ENCODE peak calls at places on chromosomes 2 and 18, in five cellular contexts. X is sigmoid colon, I is H1, G is NB4, V is adrenal gland. J is an unnamed sample.

GRCh38 chr2:226888971-226889370 is 53.1 kb downstream of the RHBDD1 start:
- DNase-seq in I (no peak), G (no peak), V (no peak), X (no peak), J (no peak)

GRCh38 chr18:9808530-9809241 is 77.1 kb upstream of the TXNDC2 start:
- DNase-seq in X (peak; percentile 86), I (peak; percentile 62), G (no peak), V (peak; percentile 44), J (no peak)

GRCh38 chr18:13530879-13531387 is 195.4 kb downstream of the FAM210A start:
- DNase-seq in X (peak; percentile 88), I (no peak), G (peak; percentile 21), V (peak; percentile 57), J (no peak)

GRCh38 chr2:199778655-199779054 is 72.3 kb downstream of the FTCDNL1 start:
- DNase-seq in I (no peak), G (no peak), X (no peak), V (no peak), J (no peak)

GRCh38 chr2:138632066-138632465 is 130.5 kb downstream of the SPOPL start:
- DNase-seq in X (no peak), V (no peak), G (no peak), I (no peak), J (no peak)

GRCh38 chr2:25606892-25607291 is 66.5 kb downstream of the DTNB start:
- DNase-seq in X (no peak), I (no peak), V (no peak), G (peak; percentile 58), J (no peak)

GRCh38 chr2:126658910-126659613 is 3.1 kb downstream of the GYPC start:
- DNase-seq in V (peak; percentile 77), G (peak; percentile 55), I (no peak), X (peak; percentile 89), J (no peak)

GRCh38 chr2:32937602-32938450 is 8.9 kb upstream of the LTBP1 start:
- DNase-seq in G (no peak), I (peak; percentile 40), X (no peak), V (no peak), J (no peak)

GRCh38 chr2:29129586-29130281 is 14.5 kb downstream of the CLIP4 start:
- DNase-seq in I (no peak), V (no peak), X (no peak), G (peak; percentile 15), J (no peak)

GRCh38 chr2:241575624-241576292 is 17.2 kb downstream of the BOK start:
- DNase-seq in G (no peak), X (peak; percentile 12), I (no peak), V (no peak), J (peak; percentile 5)
- TF ChIP-seq POLR2A in G (no peak), X (no peak), I (no peak), V (no peak), J (no peak)

DNA sequence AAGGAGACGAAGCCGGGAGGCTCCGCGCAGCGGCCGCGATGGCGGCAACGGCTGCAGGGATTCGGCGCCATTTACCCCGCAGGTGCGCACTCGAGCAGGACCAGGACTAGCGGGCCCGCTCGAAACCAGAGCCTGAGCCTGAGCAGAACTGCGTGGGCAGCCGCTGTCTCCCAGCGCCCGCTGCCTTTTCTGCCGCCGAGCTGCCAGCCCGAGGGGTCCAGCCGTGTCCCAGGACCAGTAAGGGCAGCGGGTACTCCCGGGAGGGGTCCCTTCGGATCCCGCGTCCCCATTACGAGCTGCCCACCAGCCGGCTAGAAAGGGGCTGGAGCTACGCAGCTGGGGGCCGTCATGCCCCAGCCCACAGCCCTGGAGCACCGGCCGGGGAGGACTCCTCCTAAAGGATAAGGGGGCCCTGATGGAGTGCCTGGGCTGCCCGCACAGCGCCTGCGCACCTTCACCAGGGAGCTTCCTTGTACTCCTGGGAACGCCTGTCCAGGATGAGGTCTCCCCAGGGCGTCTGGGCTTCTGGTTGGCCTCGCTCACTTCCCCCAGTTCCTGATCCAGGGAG is 9.9 kb downstream of the ALPP start:
- DNase-seq in I (peak; percentile 79), X (no peak), V (no peak), G (no peak), J (no peak)
- TF ChIP-seq POLR2A in I (peak; percentile 14), X (no peak), V (no peak), G (no peak), J (no peak)

GRCh38 chr2:16363581-16363980 is 302.1 kb downstream of the CYRIA start:
- DNase-seq in V (no peak), X (no peak), G (no peak), I (no peak), J (no peak)
- TF ChIP-seq POLR2A in V (no peak), X (no peak), G (no peak), I (no peak), J (no peak)

GRCh38 chr2:207710814-207711740 is at the start of gene CCNYL1:
- DNase-seq in I (peak; percentile 95), V (peak; percentile 99), G (peak; percentile 100), X (peak; percentile 100), J (peak; percentile 99)
- TF ChIP-seq POLR2A in I (peak; percentile 97), V (peak; percentile 72), G (peak; percentile 74), X (peak; percentile 69), J (peak; percentile 75)

DNA sequence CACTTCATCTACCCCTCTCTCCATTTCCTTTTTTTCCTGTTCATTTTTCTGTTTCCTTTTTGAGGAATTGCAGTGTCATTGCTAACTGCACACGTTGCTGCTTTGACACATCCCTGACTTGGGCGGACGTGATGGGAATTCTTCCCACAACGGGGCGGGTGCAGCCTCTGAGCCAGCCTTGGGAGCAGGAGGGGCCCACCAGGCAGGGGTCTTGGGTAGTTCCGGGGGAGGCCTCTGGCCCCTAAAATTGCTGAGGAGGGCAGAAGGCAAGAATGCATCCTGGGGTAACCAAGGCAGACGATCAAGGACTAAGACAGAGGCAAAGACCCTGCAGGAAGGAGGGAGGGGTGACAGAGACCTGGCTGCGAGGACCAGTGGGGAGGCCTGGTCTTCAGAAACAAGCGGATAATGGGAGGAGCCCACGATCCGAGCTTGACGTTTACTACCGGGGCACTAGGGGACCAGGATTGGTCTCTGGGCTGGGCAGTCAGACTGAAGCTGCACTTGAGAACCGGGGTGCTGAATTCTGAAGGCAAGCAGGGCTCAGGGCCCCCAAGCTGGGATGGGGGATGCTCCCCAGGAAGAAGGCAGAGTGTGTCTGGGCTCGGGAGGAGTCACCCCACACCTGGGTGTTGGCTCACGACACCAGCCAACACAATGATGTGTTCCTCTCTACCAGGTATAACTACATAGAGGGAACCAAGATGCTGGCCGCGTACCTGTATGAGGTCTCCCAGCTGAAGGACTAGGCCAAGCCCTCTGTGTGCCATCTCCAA is 14.8 kb upstream of the CNDP1 start:
- DNase-seq in I (no peak), V (no peak), X (peak; percentile 59), G (no peak), J (no peak)
- TF ChIP-seq POLR2A in I (no peak), V (no peak), X (no peak), G (no peak), J (no peak)

GRCh38 chr2:27353762-27354596 is 2.6 kb downstream of the GTF3C2 start:
- DNase-seq in V (peak; percentile 37), I (no peak), G (no peak), X (no peak), J (no peak)

GRCh38 chr2:27356056-27356381 is 545 bp downstream of the GTF3C2 start:
- DNase-seq in G (peak; percentile 89), X (peak; percentile 70), V (peak; percentile 66), I (peak; percentile 69), J (peak; percentile 72)

GRCh38 chr2:27354597-27354927 is 2.0 kb downstream of the GTF3C2 start:
- DNase-seq in I (no peak), X (no peak), V (no peak), G (no peak), J (no peak)

GRCh38 chr2:27351802-27352598 is 4.6 kb downstream of the GTF3C2 start:
- DNase-seq in X (no peak), G (no peak), V (no peak), I (no peak), J (no peak)

DNA sequence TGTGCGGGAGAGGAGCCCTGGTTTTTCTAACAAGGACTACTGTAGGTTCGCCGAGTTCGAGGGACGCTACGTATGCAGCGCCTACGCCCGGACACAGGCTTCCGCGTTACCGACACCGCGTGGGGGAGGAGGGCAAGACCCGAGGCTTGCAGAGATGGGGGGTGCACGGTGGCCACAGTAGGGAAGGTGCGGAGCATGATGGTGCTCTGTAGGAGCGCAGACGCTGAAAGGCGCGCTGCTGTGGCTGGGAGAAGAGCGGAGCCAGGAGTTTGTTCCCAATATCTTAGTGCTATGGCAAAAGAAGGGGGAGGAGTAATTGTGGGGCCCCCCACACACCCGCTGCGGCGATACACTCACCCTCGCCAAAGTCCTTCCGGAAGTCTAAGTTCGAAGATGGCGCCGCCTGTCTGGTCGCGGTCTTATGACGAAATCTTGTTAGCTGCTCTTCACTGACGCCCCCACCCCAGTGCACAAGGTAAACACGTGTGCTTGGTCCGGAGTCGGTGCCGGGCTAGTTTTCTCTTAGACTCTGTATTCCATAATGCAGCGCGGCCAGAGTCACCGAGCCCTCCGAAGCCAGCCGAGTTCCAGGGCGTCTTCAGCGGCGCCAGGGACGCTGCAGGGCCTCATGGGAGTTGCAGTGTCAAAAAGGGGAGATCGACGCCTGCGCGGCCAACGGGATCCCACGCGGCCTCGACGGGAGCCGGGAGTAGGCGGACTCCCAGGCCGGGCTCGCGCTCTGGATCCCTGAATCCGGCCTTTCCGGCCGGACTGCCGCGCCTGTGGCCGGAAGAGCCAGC is at the start of gene GTF3C2:
- DNase-seq in I (peak; percentile 92), X (peak; percentile 97), G (peak; percentile 100), V (peak; percentile 94), J (peak; percentile 96)
- TF ChIP-seq POLR2A in I (peak; percentile 91), X (peak; percentile 33), G (peak; percentile 58), V (no peak), J (peak; percentile 34)

DNA sequence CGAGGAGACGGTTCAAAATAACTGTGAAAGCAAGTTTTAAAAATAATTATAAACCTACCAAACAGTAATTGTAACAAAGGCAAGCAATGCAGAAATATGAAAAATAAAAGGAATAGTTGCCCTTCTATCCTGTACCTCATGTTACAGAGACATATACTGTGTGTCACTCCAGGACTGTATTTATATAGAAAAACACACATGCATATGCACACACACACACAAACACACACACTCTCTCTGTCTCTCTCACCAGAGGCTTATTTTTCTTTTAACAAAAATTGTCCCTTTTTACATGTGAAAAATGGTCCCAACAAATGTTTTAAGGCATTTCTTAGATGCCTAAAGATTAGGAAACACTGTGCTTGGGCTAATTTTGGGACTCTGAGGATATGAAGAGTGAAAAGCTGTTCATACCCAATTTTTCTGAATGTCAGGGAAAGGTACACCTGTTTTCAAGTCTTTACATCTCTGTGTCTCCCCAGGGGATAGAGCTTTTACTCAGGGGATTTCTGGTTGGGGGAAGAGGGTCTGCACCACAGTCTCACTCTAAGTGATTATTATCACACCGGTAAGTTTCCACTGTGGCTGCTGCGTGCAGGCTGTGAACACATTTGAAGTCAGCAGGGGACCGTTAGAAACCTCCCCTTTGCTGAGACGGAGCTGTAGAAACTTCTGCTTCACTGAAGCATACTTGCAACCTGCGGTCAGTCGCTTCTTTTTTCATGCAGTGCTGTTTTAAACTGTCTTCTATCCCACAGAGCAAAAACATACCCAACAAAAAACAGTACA is 51.4 kb upstream of the SPAG16 start:
- DNase-seq in G (peak; percentile 87), I (no peak), V (no peak), X (no peak), J (no peak)
- TF ChIP-seq POLR2A in G (no peak), I (no peak), V (no peak), X (no peak), J (no peak)

GRCh38 chr2:118190365-118190916 is 102.2 kb downstream of the INSIG2 start:
- DNase-seq in X (no peak), G (no peak), V (no peak), I (no peak), J (no peak)

GRCh38 chr2:118185210-118186109 is 97.2 kb downstream of the INSIG2 start:
- DNase-seq in I (peak; percentile 77), V (peak; percentile 63), G (peak; percentile 62), X (peak; percentile 78), J (peak; percentile 83)

GRCh38 chr2:118186858-118187254 is 98.6 kb downstream of the INSIG2 start:
- DNase-seq in I (no peak), X (no peak), V (no peak), G (no peak), J (no peak)

GRCh38 chr2:118186110-118186857 is 98.0 kb downstream of the INSIG2 start:
- DNase-seq in I (peak; percentile 90), G (peak; percentile 80), V (peak; percentile 77), X (peak; percentile 96), J (peak; percentile 93)
- TF ChIP-seq POLR2A in I (peak; percentile 87), G (no peak), V (peak; percentile 43), X (no peak), J (no peak)